ENCODE peak calls at places on chromosome 13, in four cellular contexts. O is H54, A is Right ventricle myocardium superior, U is Kasumi-1. F is an unnamed sample.
A peak's percentile ranks its signal among the peaks of the same experiment; 100 is the strongest.

GRCh38 chr13:113291997-113292862 is 4.8 kb upstream of the LAMP1 start:
- DNase-seq in O (no peak), A (peak; percentile 51), U (peak; percentile 15), F (peak; percentile 32)

GRCh38 chr13:107252428-107252827 is 684.5 kb upstream of the ARGLU1 start:
- DNase-seq in O (no peak), A (no peak), U (no peak), F (no peak)

GRCh38 chr13:28267495-28267894 is 129.2 kb downstream of the PAN3 start:
- DNase-seq in O (no peak), A (no peak), U (no peak), F (no peak)

GRCh38 chr13:57629821-57630235 is 1.7 kb upstream of the PCDH17 start:
- DNase-seq in O (no peak), A (peak; percentile 92), U (no peak), F (peak; percentile 76)

GRCh38 chr13:59963383-59963782 is 200.3 kb downstream of the DIAPH3 start:
- DNase-seq in O (no peak), A (no peak), U (no peak), F (no peak)

GRCh38 chr13:25608181-25608580 is 236.4 kb downstream of the ATP8A2 start:
- DNase-seq in O (no peak), A (no peak), U (no peak), F (peak; percentile 1)

GRCh38 chr13:45238945-45239795 is 38.3 kb upstream of the KCTD4 start:
- DNase-seq in O (no peak), A (no peak), U (no peak), F (peak; percentile 72)

GRCh38 chr13:70310720-70311119 is 202.5 kb upstream of the KLHL1 start:
- DNase-seq in O (peak; percentile 4), A (no peak), U (peak; percentile 67), F (peak; percentile 61)

GRCh38 chr13:42574435-42575311 is 721 bp downstream of the TNFSF11 start:
- DNase-seq in O (no peak), A (no peak), U (no peak), F (no peak)

GRCh38 chr13:42758515-42758914 is 22.9 kb upstream of the FAM216B start:
- DNase-seq in O (no peak), A (no peak), U (no peak), F (no peak)

GRCh38 chr13:113937497-113938140 is 36.3 kb downstream of the C13orf46 start:
- DNase-seq in O (no peak), A (peak; percentile 39), U (no peak), F (no peak)

GRCh38 chr13:103758222-103758621 is 692.0 kb upstream of the SLC10A2 start:
- DNase-seq in O (no peak), A (no peak), U (no peak), F (no peak)

GRCh38 chr13:72952529-72953141 is 106.2 kb upstream of the KLF5 start:
- DNase-seq in O (no peak), A (no peak), U (no peak), F (no peak)

GRCh38 chr13:24459234-24459633 is 53.3 kb downstream of the PARP4 start:
- DNase-seq in O (no peak), A (no peak), U (no peak), F (peak; percentile 88)

GRCh38 chr13:48646791-48647190 is 6.9 kb upstream of the CYSLTR2 start:
- DNase-seq in O (no peak), A (no peak), U (no peak), F (no peak)

GRCh38 chr13:52159159-52159982 is at the start of gene NEK3:
- DNase-seq in O (peak; percentile 44), A (peak; percentile 84), U (peak; percentile 66), F (peak; percentile 68)

GRCh38 chr13:63741029-63741813 is 2325.6 kb upstream of the PCDH20 start:
- DNase-seq in O (no peak), A (peak; percentile 9), U (no peak), F (no peak)

GRCh38 chr13:95124959-95125358 is 176.3 kb downstream of the ABCC4 start:
- DNase-seq in O (no peak), A (no peak), U (no peak), F (no peak)

GRCh38 chr13:45838171-45838745 is 13.3 kb downstream of the SIAH3 start:
- DNase-seq in O (no peak), A (no peak), U (no peak), F (no peak)

GRCh38 chr13:33799950-33800592 is 17.9 kb upstream of the RFC3 start:
- DNase-seq in O (no peak), A (no peak), U (peak; percentile 21), F (peak; percentile 66)

GRCh38 chr13:95603887-95604533 is 40.5 kb downstream of the DZIP1 start:
- DNase-seq in O (peak; percentile 30), A (no peak), U (no peak), F (peak; percentile 82)

GRCh38 chr13:49938921-49939320 is 2.8 kb upstream of the SPRYD7 start:
- DNase-seq in O (no peak), A (peak; percentile 46), U (no peak), F (no peak)

GRCh38 chr13:96781141-96781540 is 213.1 kb downstream of the OXGR1 start:
- DNase-seq in O (no peak), A (peak; percentile 58), U (no peak), F (no peak)

GRCh38 chr13:41960195-41960699 is 662 bp downstream of the VWA8 start:
- DNase-seq in O (peak; percentile 7), A (peak; percentile 47), U (no peak), F (peak; percentile 34)

GRCh38 chr13:49641810-49642291 is 13.5 kb downstream of the ARL11 start:
- DNase-seq in O (peak; percentile 39), A (peak; percentile 66), U (peak; percentile 86), F (peak; percentile 94)

GRCh38 chr13:101698400-101698799 is 245.9 kb downstream of the ITGBL1 start:
- DNase-seq in O (no peak), A (no peak), U (no peak), F (peak; percentile 58)

GRCh38 chr13:38213307-38213706 is 136.3 kb upstream of the UFM1 start:
- DNase-seq in O (no peak), A (no peak), U (no peak), F (peak; percentile 35)

GRCh38 chr13:28534210-28534609 is 39.3 kb upstream of the FLT1 start:
- DNase-seq in O (no peak), A (no peak), U (no peak), F (no peak)